ENCODE peak calls at places on chromosomes 2 and 18, in eight cellular contexts. One of them, this sample, is unnamed.

GRCh38 chr2:22520337-22521288 is 864.4 kb upstream of the KLHL29 start:
- DNase-seq in pancreas: no peak
- DNase-seq in A549: no peak
- DNase-seq in SK-N-SH: no peak
- DNase-seq in GM23338: no peak
- DNase-seq in tibial artery: no peak
- DNase-seq in psoas muscle: peak; percentile 7
- DNase-seq in hepatocyte: no peak
- DNase-seq in this sample: no peak

GRCh38 chr18:8480506-8481328 is 128.5 kb upstream of the RAB12 start:
- DNase-seq in pancreas: no peak
- DNase-seq in A549: peak; percentile 36
- DNase-seq in SK-N-SH: peak; percentile 72
- DNase-seq in GM23338: peak; percentile 59
- DNase-seq in tibial artery: no peak
- DNase-seq in psoas muscle: no peak
- DNase-seq in hepatocyte: peak; percentile 79
- DNase-seq in this sample: no peak

GRCh38 chr18:43571078-43571689 is 293.9 kb upstream of the SYT4 start:
- DNase-seq in pancreas: no peak
- DNase-seq in A549: peak; percentile 3
- DNase-seq in SK-N-SH: peak; percentile 40
- DNase-seq in GM23338: peak; percentile 82
- DNase-seq in tibial artery: no peak
- DNase-seq in psoas muscle: no peak
- DNase-seq in hepatocyte: peak; percentile 67
- DNase-seq in this sample: no peak

GRCh38 chr18:62576858-62577512 is 54.2 kb downstream of the ZCCHC2 start:
- DNase-seq in pancreas: no peak
- DNase-seq in A549: no peak
- DNase-seq in SK-N-SH: no peak
- DNase-seq in GM23338: no peak
- DNase-seq in tibial artery: no peak
- DNase-seq in psoas muscle: no peak
- DNase-seq in hepatocyte: no peak
- DNase-seq in this sample: no peak

GRCh38 chr2:183610724-183611123 is 486.5 kb downstream of the NUP35 start:
- DNase-seq in pancreas: no peak
- DNase-seq in A549: no peak
- DNase-seq in SK-N-SH: no peak
- DNase-seq in GM23338: peak; percentile 50
- DNase-seq in tibial artery: no peak
- DNase-seq in psoas muscle: no peak
- DNase-seq in hepatocyte: no peak
- DNase-seq in this sample: no peak

GRCh38 chr2:172518995-172519394 is 36.9 kb upstream of the PDK1 start:
- DNase-seq in pancreas: no peak
- DNase-seq in A549: no peak
- DNase-seq in SK-N-SH: no peak
- DNase-seq in GM23338: no peak
- DNase-seq in tibial artery: no peak
- DNase-seq in psoas muscle: no peak
- DNase-seq in hepatocyte: no peak
- DNase-seq in this sample: no peak

GRCh38 chr2:182477774-182478173 is 50.9 kb upstream of the PDE1A start:
- DNase-seq in pancreas: no peak
- DNase-seq in A549: no peak
- DNase-seq in SK-N-SH: no peak
- DNase-seq in GM23338: peak; percentile 37
- DNase-seq in tibial artery: no peak
- DNase-seq in psoas muscle: no peak
- DNase-seq in hepatocyte: no peak
- DNase-seq in this sample: no peak

GRCh38 chr2:41878726-41879366 is 169.0 kb upstream of the PKDCC start:
- DNase-seq in pancreas: no peak
- DNase-seq in A549: no peak
- DNase-seq in SK-N-SH: no peak
- DNase-seq in GM23338: no peak
- DNase-seq in tibial artery: no peak
- DNase-seq in psoas muscle: peak; percentile 34
- DNase-seq in hepatocyte: no peak
- DNase-seq in this sample: no peak

GRCh38 chr2:84249140-84249539 is 209.9 kb downstream of the SUCLG1 start:
- DNase-seq in pancreas: no peak
- DNase-seq in A549: no peak
- DNase-seq in SK-N-SH: no peak
- DNase-seq in GM23338: no peak
- DNase-seq in tibial artery: no peak
- DNase-seq in psoas muscle: no peak
- DNase-seq in hepatocyte: no peak
- DNase-seq in this sample: no peak

GRCh38 chr2:230868151-230868946 is 3.6 kb downstream of the ITM2C start:
- DNase-seq in pancreas: no peak
- DNase-seq in A549: no peak
- DNase-seq in SK-N-SH: peak; percentile 58
- DNase-seq in GM23338: peak; percentile 88
- DNase-seq in tibial artery: no peak
- DNase-seq in psoas muscle: no peak
- DNase-seq in hepatocyte: peak; percentile 40
- DNase-seq in this sample: no peak

GRCh38 chr2:23654756-23655155 is 269.8 kb downstream of the KLHL29 start:
- DNase-seq in pancreas: no peak
- DNase-seq in A549: no peak
- DNase-seq in SK-N-SH: no peak
- DNase-seq in GM23338: no peak
- DNase-seq in tibial artery: no peak
- DNase-seq in psoas muscle: no peak
- DNase-seq in hepatocyte: no peak
- DNase-seq in this sample: no peak

GRCh38 chr2:173869244-173869643 is 95.9 kb downstream of the SP3 start:
- DNase-seq in pancreas: no peak
- DNase-seq in A549: no peak
- DNase-seq in SK-N-SH: no peak
- DNase-seq in GM23338: no peak
- DNase-seq in tibial artery: no peak
- DNase-seq in psoas muscle: no peak
- DNase-seq in hepatocyte: no peak
- DNase-seq in this sample: no peak

GRCh38 chr18:75201936-75202335 is 7.0 kb downstream of the PTGR3 start:
- DNase-seq in pancreas: peak; percentile 66
- DNase-seq in A549: no peak
- DNase-seq in SK-N-SH: no peak
- DNase-seq in GM23338: no peak
- DNase-seq in tibial artery: no peak
- DNase-seq in psoas muscle: peak; percentile 67
- DNase-seq in hepatocyte: no peak
- DNase-seq in this sample: no peak

GRCh38 chr2:55153564-55154315 is 78.4 kb downstream of the CLHC1 start:
- DNase-seq in pancreas: no peak
- DNase-seq in A549: no peak
- DNase-seq in SK-N-SH: no peak
- DNase-seq in GM23338: no peak
- DNase-seq in tibial artery: no peak
- DNase-seq in psoas muscle: no peak
- DNase-seq in hepatocyte: no peak
- DNase-seq in this sample: no peak

DNA sequence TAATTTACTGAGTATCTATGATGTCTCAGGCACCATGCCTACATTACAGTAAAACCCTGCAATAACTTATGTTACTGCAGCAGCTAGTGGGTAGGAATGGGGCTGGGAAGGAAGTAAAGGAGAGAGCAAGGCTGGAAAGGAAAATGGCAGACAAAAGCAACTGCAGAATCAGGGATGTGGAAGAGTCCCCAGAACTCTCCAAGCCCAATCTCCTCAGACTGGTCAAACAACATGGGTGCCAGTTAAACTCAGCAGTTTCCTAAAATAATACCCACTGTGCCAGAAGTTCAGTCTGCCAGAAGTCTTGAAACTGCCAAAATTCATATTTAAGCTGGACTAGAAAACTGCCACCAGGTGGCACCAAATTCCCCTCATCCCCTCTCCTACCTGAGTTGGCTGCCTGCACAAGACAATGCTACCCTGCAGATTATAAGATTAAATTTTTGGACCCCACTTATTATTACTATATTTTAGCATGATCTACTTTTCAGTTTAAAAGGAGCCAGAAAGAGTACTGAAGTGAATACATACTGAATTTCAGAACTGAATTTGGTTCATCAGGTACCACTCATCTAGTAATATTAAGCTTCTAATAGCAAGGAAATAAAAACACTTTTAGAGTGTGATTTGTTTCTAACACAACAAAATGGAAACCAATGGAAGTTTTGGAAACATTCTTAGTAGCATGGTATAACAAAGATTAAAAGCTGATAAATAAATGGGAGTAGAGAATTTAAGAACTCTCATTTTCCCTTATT is 86.8 kb upstream of the DNER start:
- DNase-seq in pancreas: peak; percentile 47
- DNase-seq in A549: peak; percentile 49
- DNase-seq in SK-N-SH: peak; percentile 61
- DNase-seq in GM23338: peak; percentile 71
- DNase-seq in tibial artery: peak; percentile 72
- DNase-seq in psoas muscle: peak; percentile 34
- DNase-seq in hepatocyte: peak; percentile 78
- DNase-seq in this sample: peak; percentile 75
- H3K27ac ChIP-seq in pancreas: no peak overlapping the region
- H3K27ac ChIP-seq in A549: peak overlapping the region; percentile 54
- H3K27ac ChIP-seq in SK-N-SH: peak overlapping the region; percentile 40
- H3K27ac ChIP-seq in GM23338: peak overlapping the region; percentile 0
- H3K27ac ChIP-seq in tibial artery: no peak overlapping the region
- H3K27ac ChIP-seq in psoas muscle: no peak overlapping the region
- H3K27ac ChIP-seq in hepatocyte: no peak overlapping the region
- H3K27ac ChIP-seq in this sample: no peak overlapping the region

DNA sequence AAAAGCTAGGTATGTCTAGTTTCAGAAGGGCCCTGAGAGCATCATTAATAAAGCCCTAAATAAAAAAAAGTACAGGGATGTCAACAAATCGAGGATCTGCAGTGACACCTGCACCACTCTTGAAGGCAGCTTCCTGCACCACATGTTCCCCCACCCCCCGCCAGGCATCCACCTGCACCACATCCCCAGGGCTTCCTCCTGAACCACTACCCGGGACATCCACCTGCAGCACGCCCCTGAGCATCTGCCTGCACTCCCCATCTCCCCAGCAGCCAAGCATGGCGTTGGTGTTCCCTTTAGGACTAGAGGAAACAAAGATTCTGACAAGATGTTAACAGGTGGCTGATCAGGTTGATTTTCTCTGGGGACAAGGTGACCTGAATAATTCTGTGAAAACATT is 55.2 kb downstream of the DLGAP1 start:
- DNase-seq in pancreas: no peak
- DNase-seq in A549: no peak
- DNase-seq in SK-N-SH: no peak
- DNase-seq in GM23338: peak; percentile 48
- DNase-seq in tibial artery: no peak
- DNase-seq in psoas muscle: no peak
- DNase-seq in hepatocyte: no peak
- DNase-seq in this sample: no peak
- TF ChIP-seq CTCF in pancreas: no peak
- TF ChIP-seq CTCF in A549: no peak
- TF ChIP-seq CTCF in SK-N-SH: no peak
- TF ChIP-seq CTCF in GM23338: no peak
- TF ChIP-seq CTCF in tibial artery: no peak
- TF ChIP-seq CTCF in psoas muscle: no peak
- TF ChIP-seq CTCF in hepatocyte: no peak
- TF ChIP-seq CTCF in this sample: no peak

GRCh38 chr2:160377204-160377995 is 116.2 kb downstream of the RBMS1 start:
- DNase-seq in pancreas: no peak
- DNase-seq in A549: no peak
- DNase-seq in SK-N-SH: no peak
- DNase-seq in GM23338: peak; percentile 60
- DNase-seq in tibial artery: no peak
- DNase-seq in psoas muscle: no peak
- DNase-seq in hepatocyte: no peak
- DNase-seq in this sample: no peak

GRCh38 chr2:160380000-160380570 is 113.5 kb downstream of the RBMS1 start:
- DNase-seq in pancreas: no peak
- DNase-seq in A549: no peak
- DNase-seq in SK-N-SH: no peak
- DNase-seq in GM23338: no peak
- DNase-seq in tibial artery: no peak
- DNase-seq in psoas muscle: no peak
- DNase-seq in hepatocyte: no peak
- DNase-seq in this sample: no peak

GRCh38 chr2:160381425-160381951 is 112.1 kb downstream of the RBMS1 start:
- DNase-seq in pancreas: no peak
- DNase-seq in A549: no peak
- DNase-seq in SK-N-SH: no peak
- DNase-seq in GM23338: no peak
- DNase-seq in tibial artery: no peak
- DNase-seq in psoas muscle: no peak
- DNase-seq in hepatocyte: no peak
- DNase-seq in this sample: no peak

GRCh38 chr2:160379399-160379798 is 114.2 kb downstream of the RBMS1 start:
- DNase-seq in pancreas: no peak
- DNase-seq in A549: no peak
- DNase-seq in SK-N-SH: no peak
- DNase-seq in GM23338: no peak
- DNase-seq in tibial artery: no peak
- DNase-seq in psoas muscle: no peak
- DNase-seq in hepatocyte: no peak
- DNase-seq in this sample: no peak

DNA sequence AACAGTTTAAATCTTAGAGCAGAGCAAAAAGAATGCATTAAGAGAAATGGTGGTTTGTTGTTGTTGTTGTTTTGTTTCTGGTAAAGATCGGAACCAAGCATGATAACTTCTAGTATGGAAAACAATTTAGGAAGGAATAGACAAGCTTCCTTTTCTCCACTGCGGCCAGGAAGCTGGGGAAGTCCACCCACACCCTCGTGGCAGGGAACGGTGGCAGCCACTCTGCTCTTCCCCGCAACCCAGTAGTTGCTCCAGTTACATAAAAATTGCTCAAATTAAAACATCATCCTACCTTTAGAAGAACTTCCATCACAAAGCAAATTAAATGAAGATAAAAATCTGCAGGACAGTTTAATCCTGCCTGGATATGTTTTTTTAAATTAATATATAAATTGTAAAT is 113.0 kb downstream of the RBMS1 start:
- DNase-seq in pancreas: no peak
- DNase-seq in A549: no peak
- DNase-seq in SK-N-SH: no peak
- DNase-seq in GM23338: no peak
- DNase-seq in tibial artery: no peak
- DNase-seq in psoas muscle: no peak
- DNase-seq in hepatocyte: no peak
- DNase-seq in this sample: no peak
- H3K27ac ChIP-seq in pancreas: no peak overlapping the region
- H3K27ac ChIP-seq in A549: peak overlapping the region; percentile 88
- H3K27ac ChIP-seq in SK-N-SH: no peak overlapping the region
- H3K27ac ChIP-seq in GM23338: no peak overlapping the region
- H3K27ac ChIP-seq in tibial artery: no peak overlapping the region
- H3K27ac ChIP-seq in psoas muscle: peak overlapping the region; percentile 48
- H3K27ac ChIP-seq in hepatocyte: no peak overlapping the region
- H3K27ac ChIP-seq in this sample: no peak overlapping the region

DNA sequence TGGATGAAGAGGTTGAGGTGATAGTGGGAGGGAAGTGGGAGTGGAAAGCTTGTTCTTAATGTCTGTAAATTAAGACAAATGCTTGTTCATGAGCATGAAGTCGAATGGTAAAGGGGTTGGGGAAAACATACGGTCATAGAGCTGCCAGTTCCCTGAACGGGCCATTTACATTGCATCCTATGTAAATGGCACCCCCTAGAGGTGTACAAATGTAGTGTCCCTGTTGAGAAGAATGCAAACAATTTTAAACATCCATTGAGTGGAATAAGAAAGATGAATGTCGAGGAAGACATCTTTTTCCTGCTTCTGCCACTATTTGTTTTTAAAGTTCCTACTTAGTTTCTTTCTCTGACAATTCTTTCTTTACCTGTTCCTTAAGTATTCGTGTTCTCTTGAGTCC is 155.7 kb downstream of the RDH14 start:
- DNase-seq in pancreas: no peak
- DNase-seq in A549: no peak
- DNase-seq in SK-N-SH: peak; percentile 25
- DNase-seq in GM23338: peak; percentile 84
- DNase-seq in tibial artery: no peak
- DNase-seq in psoas muscle: no peak
- DNase-seq in hepatocyte: peak; percentile 14
- DNase-seq in this sample: no peak
- TF ChIP-seq CTCF in pancreas: no peak
- TF ChIP-seq CTCF in A549: peak; percentile 55
- TF ChIP-seq CTCF in SK-N-SH: peak; percentile 64
- TF ChIP-seq CTCF in GM23338: peak; percentile 61
- TF ChIP-seq CTCF in tibial artery: no peak
- TF ChIP-seq CTCF in psoas muscle: peak; percentile 11
- TF ChIP-seq CTCF in hepatocyte: peak; percentile 36
- TF ChIP-seq CTCF in this sample: no peak

This sample was measured in CD8-positive, alpha-beta T cell.